ENCODE peak calls at places on chromosomes 7 and 10, in six cellular contexts. L is substantia nigra, I is uterus, X is neural progenitor cell, H is heart right ventricle, Y is pancreas. J is an unnamed sample.

GRCh38 chr10:21078410-21079329 is 181.6 kb upstream of the NEBL start:
- DNase-seq in L (peak; percentile 9), X (peak; percentile 88), Y (peak; percentile 41), I (peak; percentile 35), H (peak; percentile 72), J (peak; percentile 23)

GRCh38 chr7:70156052-70156451 is 557.8 kb downstream of the AUTS2 start:
- DNase-seq in Y (no peak), X (no peak), L (no peak), H (no peak), I (no peak), J (no peak)

GRCh38 chr10:134743-135600 is at the start of gene ZMYND11:
- DNase-seq in Y (peak; percentile 69), X (peak; percentile 85), I (peak; percentile 63), H (peak; percentile 77), L (no peak), J (peak; percentile 39)

GRCh38 chr10:86057708-86058107 is 308.9 kb downstream of the GRID1 start:
- DNase-seq in H (no peak), X (no peak), Y (no peak), I (no peak), L (no peak), J (no peak)

GRCh38 chr7:2353650-2354172 is 916 bp upstream of the EIF3B start:
- DNase-seq in H (peak; percentile 90), L (peak; percentile 94), I (peak; percentile 87), X (peak; percentile 93), Y (peak; percentile 88), J (no peak)

GRCh38 chr7:17036584-17036983 is 154.8 kb upstream of the AGR3 start:
- DNase-seq in Y (no peak), L (no peak), X (no peak), H (no peak), I (no peak), J (no peak)

GRCh38 chr10:76305930-76306612 is 874.6 kb downstream of the LRMDA start:
- DNase-seq in H (no peak), Y (no peak), I (no peak), X (no peak), L (no peak), J (no peak)

GRCh38 chr7:51589111-51589510 is 272.5 kb upstream of the COBL start:
- DNase-seq in X (no peak), Y (no peak), H (no peak), I (no peak), L (no peak), J (no peak)

GRCh38 chr7:79909124-79909641 is 225.4 kb upstream of the GNAI1 start:
- DNase-seq in I (no peak), Y (no peak), H (no peak), L (no peak), X (no peak), J (no peak)

DNA sequence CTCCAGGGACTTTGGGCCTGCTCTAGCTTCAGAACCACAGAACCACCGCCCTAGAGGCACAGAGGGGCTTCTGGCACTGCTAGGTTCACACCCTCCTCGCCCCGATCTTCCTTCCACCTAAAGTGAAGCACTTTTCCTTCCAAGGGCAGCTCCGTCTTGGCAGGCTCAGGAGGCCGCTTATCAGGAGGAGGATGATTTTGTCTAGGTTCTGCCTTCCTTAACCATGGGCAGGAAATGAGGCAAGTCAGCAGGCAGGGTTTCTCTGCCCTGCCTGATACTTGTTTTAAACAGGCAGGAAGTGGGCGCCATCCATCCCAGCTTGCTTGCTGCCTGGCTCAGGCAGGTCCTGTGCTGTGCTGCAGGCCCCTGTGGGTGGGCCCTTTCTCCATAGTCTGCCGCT is 8.3 kb upstream of the ATP6V0E2 start:
- DNase-seq in L (no peak), Y (no peak), X (no peak), H (no peak), I (no peak), J (no peak)
- H3K27ac ChIP-seq in L (no peak overlapping the region), Y (no peak overlapping the region), X (no peak overlapping the region), H (no peak overlapping the region), I (no peak overlapping the region), J (no peak overlapping the region)

DNA sequence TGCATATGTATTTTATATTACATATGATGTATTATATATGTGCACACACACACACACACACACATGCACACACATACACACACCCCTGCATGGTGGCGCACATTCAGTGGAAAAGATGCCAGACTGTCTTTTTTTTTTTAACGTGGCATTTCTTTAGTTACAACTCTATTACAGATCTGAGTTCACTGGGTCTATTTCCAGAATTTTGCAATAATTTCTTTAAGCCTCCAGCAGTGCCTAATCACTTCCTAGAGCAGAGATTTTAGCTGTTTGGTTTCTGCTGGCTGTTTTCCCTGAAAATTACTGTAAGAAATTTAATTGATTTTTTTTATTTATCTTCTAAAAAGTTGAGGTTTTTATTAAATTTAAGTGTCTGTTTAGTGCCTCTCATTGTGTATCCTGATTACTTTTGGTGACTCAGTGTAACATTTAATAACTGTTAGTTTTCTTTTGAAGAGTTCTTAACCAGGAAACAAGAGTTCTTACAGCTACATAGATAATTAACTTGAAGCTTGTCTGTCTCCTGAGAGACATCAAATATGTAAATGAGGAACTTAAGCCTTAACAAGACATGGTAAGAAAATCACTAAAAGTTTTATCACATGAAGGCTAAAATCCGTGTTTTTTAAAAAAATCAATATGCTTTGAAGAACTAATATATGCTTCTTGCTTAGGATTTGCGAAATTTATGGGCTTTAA is 232.0 kb downstream of the MDFIC start:
- DNase-seq in H (no peak), Y (no peak), I (no peak), X (no peak), L (no peak), J (no peak)
- H3K27ac ChIP-seq in H (no peak overlapping the region), Y (no peak overlapping the region), I (no peak overlapping the region), X (no peak overlapping the region), L (no peak overlapping the region), J (no peak overlapping the region)

GRCh38 chr10:30821994-30822692 is 192.6 kb upstream of the LYZL2 start:
- DNase-seq in I (no peak), H (no peak), Y (no peak), L (no peak), X (no peak), J (no peak)
- H3K27ac ChIP-seq in I (peak overlapping the region; percentile 84), H (peak overlapping the region; percentile 74), Y (no peak overlapping the region), L (no peak overlapping the region), X (no peak overlapping the region), J (no peak overlapping the region)

GRCh38 chr7:24825931-24826661 is 68.8 kb upstream of the GSDME start:
- DNase-seq in I (no peak), Y (peak; percentile 30), H (no peak), X (no peak), L (no peak), J (peak; percentile 86)
- H3K27ac ChIP-seq in I (peak overlapping the region; percentile 2), Y (peak overlapping the region; percentile 24), H (no peak overlapping the region), X (no peak overlapping the region), L (no peak overlapping the region), J (peak overlapping the region; percentile 83)

GRCh38 chr10:47418321-47418720 is 34.2 kb upstream of the ZNF488 start:
- DNase-seq in H (no peak), Y (no peak), I (no peak), L (no peak), X (no peak), J (no peak)

GRCh38 chr10:47414227-47414592 is 30.1 kb upstream of the ZNF488 start:
- DNase-seq in L (no peak), Y (no peak), I (no peak), H (no peak), X (no peak), J (no peak)

GRCh38 chr10:47413531-47414226 is 29.6 kb upstream of the ZNF488 start:
- DNase-seq in H (no peak), L (no peak), I (no peak), X (no peak), Y (no peak), J (no peak)

GRCh38 chr10:47414752-47415519 is 30.8 kb upstream of the ZNF488 start:
- DNase-seq in I (no peak), H (no peak), L (no peak), Y (no peak), X (no peak), J (no peak)

GRCh38 chr10:47415520-47416304 is 31.6 kb upstream of the ZNF488 start:
- DNase-seq in H (no peak), X (no peak), I (no peak), L (no peak), Y (no peak), J (peak; percentile 33)
- H3K27ac ChIP-seq in H (no peak overlapping the region), X (no peak overlapping the region), I (no peak overlapping the region), L (no peak overlapping the region), Y (no peak overlapping the region), J (no peak overlapping the region)

DNA sequence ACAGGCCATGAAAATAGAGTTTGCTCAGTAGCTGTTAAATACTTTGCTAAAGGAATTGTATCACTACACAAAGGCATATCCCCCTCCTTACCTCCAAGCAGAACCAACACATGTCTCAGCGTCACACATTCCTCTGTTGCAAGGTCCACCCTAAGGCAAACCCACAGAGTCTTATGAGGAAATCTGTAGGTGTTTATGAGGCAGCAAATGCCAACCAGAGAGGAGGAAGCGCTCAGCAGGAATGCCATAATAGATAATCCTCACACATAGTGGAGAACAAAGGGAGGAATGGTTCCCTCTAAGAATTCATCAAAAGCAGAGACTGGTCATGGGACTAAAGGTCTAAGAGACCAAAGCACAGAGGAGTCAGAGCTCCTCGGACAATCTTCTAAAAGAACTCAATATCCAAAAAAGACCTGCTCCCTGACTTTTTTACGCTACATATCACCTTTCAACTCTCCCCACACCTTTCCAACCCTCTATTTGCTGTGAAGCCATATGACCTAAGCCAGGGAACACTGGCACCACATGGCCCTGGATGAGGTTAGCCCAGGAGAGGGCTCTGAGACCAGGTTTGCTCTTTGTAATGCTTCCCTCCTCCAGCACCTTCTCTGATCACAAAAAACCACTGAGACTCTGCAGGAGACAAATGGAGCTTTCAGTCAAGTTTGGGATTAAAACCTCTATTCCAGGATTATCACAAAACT is 7.3 kb downstream of the SLC25A13 start:
- DNase-seq in L (no peak), I (no peak), H (no peak), X (peak; percentile 19), Y (no peak), J (no peak)
- H3K27ac ChIP-seq in L (peak overlapping the region; percentile 14), I (no peak overlapping the region), H (no peak overlapping the region), X (no peak overlapping the region), Y (no peak overlapping the region), J (no peak overlapping the region)

DNA sequence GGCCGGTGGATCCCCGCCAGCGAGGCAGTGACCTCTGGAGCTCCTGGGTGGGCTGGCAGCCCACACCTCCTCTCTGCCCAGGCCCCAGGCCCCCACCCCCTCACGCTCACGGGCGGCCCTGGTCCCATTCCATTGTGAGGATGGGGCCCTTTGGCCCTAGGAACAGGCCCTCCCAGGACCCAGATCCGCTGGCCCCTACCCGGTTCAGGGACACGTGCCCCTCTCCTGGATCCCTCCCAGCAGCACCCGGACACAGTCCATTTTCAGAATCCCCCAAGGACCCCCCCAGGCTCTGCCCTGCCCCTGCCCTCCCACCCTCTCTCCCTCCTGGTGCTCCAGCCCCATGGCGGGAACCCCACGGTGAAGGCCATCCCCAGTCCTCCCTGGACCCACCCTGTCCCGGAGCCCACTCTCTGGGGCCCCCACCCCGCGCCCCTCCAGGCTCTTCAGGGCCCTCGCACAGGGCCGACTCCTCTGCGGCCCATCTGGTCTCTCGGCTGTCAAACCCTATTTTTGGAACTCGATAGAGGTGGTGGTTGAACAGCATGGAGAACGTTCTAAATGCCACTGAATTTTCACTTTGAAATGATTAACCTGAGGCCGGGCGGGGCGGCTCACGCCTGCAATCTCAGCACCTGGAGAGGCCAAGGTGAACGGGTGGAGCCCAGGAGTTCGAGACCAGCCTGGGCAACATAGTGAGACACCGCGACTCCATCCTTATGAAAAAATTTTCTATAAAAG is 8.1 kb downstream of the ADAP1 start:
- DNase-seq in X (no peak), Y (no peak), H (no peak), L (no peak), I (no peak), J (no peak)
- H3K27ac ChIP-seq in X (no peak overlapping the region), Y (peak overlapping the region; percentile 69), H (no peak overlapping the region), L (peak overlapping the region; percentile 64), I (no peak overlapping the region), J (no peak overlapping the region)